ENCODE peak calls at places on chromosomes 16 and 17, in ten cellular contexts. Q is tibial artery; Y is cardiac fibroblast; N is prostate gland; X is esophagus squamous epithelium; V is CD4-positive, alpha-beta T cell; C is endothelial cell of umbilical vein; D is brain microvascular endothelial cell; T is WTC11; W is AG04450. I is an unnamed sample.

GRCh38 chr16:89435051-89435450 is 55.3 kb downstream of the ANKRD11 start:
- DNase-seq in Q (no peak), Y (no peak), N (no peak), X (no peak), V (no peak), C (no peak), D (no peak), T (no peak), W (no peak), I (no peak)

GRCh38 chr16:27237229-27238015 is 31.1 kb downstream of the NSMCE1 start:
- DNase-seq in Q (no peak), Y (no peak), N (no peak), X (no peak), V (peak), C (peak), D (peak), T (no peak), W (no peak), I (no peak)

GRCh38 chr16:83781-84615 is 6.0 kb downstream of the MPG start:
- DNase-seq in Q (no peak), Y (peak), N (no peak), X (no peak), V (no peak), C (peak), D (no peak), T (no peak), W (no peak), I (no peak)

GRCh38 chr17:57408064-57408811 is 151.9 kb downstream of the MSI2 start:
- DNase-seq in Q (no peak), Y (no peak), N (peak), X (no peak), V (peak), C (no peak), D (no peak), T (peak), W (no peak), I (peak)

GRCh38 chr16:70380205-70380918 is 33.7 kb downstream of the DDX19A start:
- DNase-seq in Q (no peak), Y (peak), N (peak), X (no peak), V (peak), C (peak), D (peak), T (peak), W (peak), I (peak)

GRCh38 chr16:81224836-81225235 is 13.7 kb upstream of the BCO1 start:
- DNase-seq in Q (no peak), Y (no peak), N (no peak), X (no peak), V (no peak), C (no peak), D (no peak), T (no peak), W (no peak), I (no peak)

GRCh38 chr17:7685533-7686220 is 1.6 kb downstream of the TP53 start:
- DNase-seq in Q (peak), Y (peak), N (peak), X (peak), V (peak), C (peak), D (peak), T (peak), W (peak), I (peak)

GRCh38 chr16:11249233-11250061 is 6.6 kb downstream of the SOCS1 start:
- DNase-seq in Q (no peak), Y (no peak), N (no peak), X (no peak), V (no peak), C (no peak), D (no peak), T (no peak), W (no peak), I (no peak)

GRCh38 chr17:7022791-7023571 is at the start of gene BCL6B:
- DNase-seq in Q (no peak), Y (no peak), N (no peak), X (no peak), V (no peak), C (peak), D (no peak), T (peak), W (no peak), I (no peak)

GRCh38 chr16:8885674-8886592 is 3.8 kb downstream of the LITAFD start:
- DNase-seq in Q (no peak), Y (peak), N (no peak), X (no peak), V (no peak), C (peak), D (no peak), T (no peak), W (no peak), I (peak)

GRCh38 chr17:83199500-83200201 is 120.2 kb downstream of the METRNL start:
- DNase-seq in Q (peak), Y (no peak), N (no peak), X (no peak), V (no peak), C (no peak), D (peak), T (peak), W (no peak), I (no peak)

GRCh38 chr17:59221159-59221847 is 992 bp downstream of the GDPD1 start:
- DNase-seq in Q (no peak), Y (no peak), N (no peak), X (no peak), V (no peak), C (peak), D (no peak), T (no peak), W (no peak), I (no peak)

DNA sequence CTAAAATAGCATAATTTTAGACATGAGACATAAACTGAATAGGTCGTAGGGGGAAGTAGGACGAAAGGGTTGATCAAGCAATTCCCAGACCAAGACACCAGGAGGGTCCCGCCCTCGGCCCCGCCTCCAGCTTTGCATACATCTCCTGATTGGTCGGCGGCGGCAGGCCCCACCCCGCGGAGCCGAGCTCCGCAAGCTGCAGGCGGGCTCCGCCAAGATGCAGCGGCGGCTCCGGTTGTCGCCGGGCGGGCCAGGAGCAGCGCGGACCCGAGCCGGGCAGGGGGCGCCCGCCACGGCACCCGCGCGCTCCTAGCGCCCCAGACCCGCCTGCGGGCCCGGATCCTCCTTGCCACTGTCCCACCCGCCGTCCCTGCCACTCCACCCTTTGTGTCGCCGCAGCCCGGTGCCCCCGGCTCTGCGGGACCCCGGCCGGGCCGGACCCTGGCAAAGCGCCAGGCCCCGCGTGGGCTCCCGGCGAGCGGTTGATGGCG is at the start of gene CDR2L:
- DNase-seq in Q (peak), Y (peak), N (peak), X (peak), V (peak), C (peak), D (peak), T (peak), W (peak), I (peak)
- TF ChIP-seq CTCF in Q (no peak), Y (no peak), N (no peak), X (no peak), V (no peak), C (no peak), D (no peak), T (no peak), W (no peak), I (no peak)

GRCh38 chr17:17159571-17159970 is 46.6 kb downstream of the PLD6 start:
- DNase-seq in Q (no peak), Y (no peak), N (peak), X (no peak), V (no peak), C (no peak), D (no peak), T (no peak), W (no peak), I (no peak)

GRCh38 chr17:17164676-17165075 is 41.5 kb downstream of the PLD6 start:
- DNase-seq in Q (no peak), Y (no peak), N (no peak), X (no peak), V (no peak), C (no peak), D (no peak), T (no peak), W (no peak), I (no peak)

GRCh38 chr17:17164156-17164555 is 42.0 kb downstream of the PLD6 start:
- DNase-seq in Q (no peak), Y (no peak), N (no peak), X (no peak), V (no peak), C (no peak), D (no peak), T (no peak), W (no peak), I (no peak)

GRCh38 chr17:17161759-17162158 is 44.4 kb downstream of the PLD6 start:
- DNase-seq in Q (no peak), Y (no peak), N (no peak), X (no peak), V (no peak), C (no peak), D (no peak), T (no peak), W (no peak), I (no peak)

GRCh38 chr17:17161121-17161520 is 45.0 kb downstream of the PLD6 start:
- DNase-seq in Q (no peak), Y (no peak), N (no peak), X (no peak), V (no peak), C (no peak), D (no peak), T (no peak), W (no peak), I (no peak)
- TF ChIP-seq CTCF in Q (no peak), Y (no peak), N (no peak), X (no peak), V (no peak), C (no peak), D (no peak), T (no peak), W (no peak), I (no peak)

DNA sequence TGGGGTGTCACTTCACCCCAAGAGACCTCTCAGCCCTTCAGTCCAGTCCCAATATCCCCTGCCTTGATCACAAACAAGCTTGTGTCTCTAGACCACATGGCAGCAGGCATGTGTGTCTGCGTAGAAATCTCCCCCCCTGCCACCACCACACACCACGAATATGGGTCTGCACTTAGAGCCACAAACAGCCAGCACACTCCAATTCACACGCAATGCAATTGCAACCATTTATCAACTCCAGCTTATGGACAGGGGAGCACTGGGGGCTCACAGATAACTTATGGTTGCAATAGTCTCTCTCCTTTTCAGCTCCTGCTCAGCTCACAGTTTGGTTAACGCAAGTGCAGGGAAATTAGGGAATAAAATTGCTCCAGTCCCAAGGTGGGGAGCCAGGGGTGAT is 2.6 kb downstream of the HOXB9 start:
- DNase-seq in Q (no peak), Y (no peak), N (no peak), X (no peak), V (no peak), C (no peak), D (no peak), T (no peak), W (no peak), I (no peak)
- TF ChIP-seq CTCF in Q (no peak), Y (no peak), N (no peak), X (no peak), V (no peak), C (no peak), D (no peak), T (no peak), W (no peak), I (no peak)

GRCh38 chr16:87679593-87680271 is 77.4 kb downstream of the JPH3 start:
- DNase-seq in Q (no peak), Y (no peak), N (no peak), X (no peak), V (no peak), C (no peak), D (no peak), T (no peak), W (no peak), I (no peak)

GRCh38 chr16:87682852-87683399 is 80.6 kb downstream of the JPH3 start:
- DNase-seq in Q (no peak), Y (no peak), N (no peak), X (no peak), V (no peak), C (no peak), D (no peak), T (no peak), W (no peak), I (no peak)

GRCh38 chr16:87680272-87680644 is 78.0 kb downstream of the JPH3 start:
- DNase-seq in Q (no peak), Y (no peak), N (no peak), X (no peak), V (no peak), C (no peak), D (no peak), T (no peak), W (no peak), I (no peak)

GRCh38 chr16:87684106-87684677 is 81.6 kb downstream of the KLHDC4 start:
- DNase-seq in Q (no peak), Y (no peak), N (no peak), X (no peak), V (no peak), C (no peak), D (no peak), T (no peak), W (no peak), I (no peak)

GRCh38 chr16:87681990-87682570 is 79.8 kb downstream of the JPH3 start:
- DNase-seq in Q (no peak), Y (peak), N (peak), X (no peak), V (no peak), C (peak), D (peak), T (peak), W (peak), I (peak)
- TF ChIP-seq CTCF in Q (no peak), Y (peak), N (no peak), X (no peak), V (no peak), C (peak), D (peak), T (peak), W (peak), I (peak)